ENCODE peak calls at places on chromosomes 4 and X, in seven cellular contexts. U is stomach, Z is tibial nerve, Y is ascending aorta, K is SJCRH30, L is right lobe of liver, O is spleen. Q is an unnamed sample. For H3K4me1, the result is how much of the 10 kb centered on the place peaks cover.

GRCh38 chrX:123803331-123803983 is 56.4 kb upstream of the XIAP start:
- DNase-seq in U (no peak), Z (peak), Y (no peak), K (peak), L (no peak), O (no peak), Q (peak)

GRCh38 chr4:110808371-110808878 is 185.5 kb upstream of the PITX2 start:
- DNase-seq in U (no peak), Z (no peak), Y (no peak), K (no peak), L (no peak), O (no peak), Q (no peak)

GRCh38 chrX:64334467-64334866 is 60.8 kb downstream of the MTMR8 start:
- DNase-seq in U (no peak), Z (no peak), Y (no peak), K (no peak), L (no peak), O (no peak), Q (peak)

GRCh38 chrX:27660878-27661277 is 70.7 kb downstream of the DCAF8L2 start:
- DNase-seq in U (no peak), Z (no peak), Y (no peak), K (no peak), L (no peak), O (no peak), Q (no peak)

GRCh38 chr4:1099270-1099669 is 14.1 kb downstream of the RNF212 start:
- DNase-seq in U (no peak), Z (no peak), Y (no peak), K (no peak), L (no peak), O (no peak), Q (no peak)

GRCh38 chr4:183200453-183200852 is 101.4 kb downstream of the WWC2 start:
- DNase-seq in U (peak), Z (no peak), Y (peak), K (no peak), L (no peak), O (no peak), Q (no peak)

GRCh38 chrX:13266641-13267420 is 53.0 kb downstream of the ATXN3L start:
- DNase-seq in U (no peak), Z (no peak), Y (no peak), K (no peak), L (no peak), O (no peak), Q (peak)

GRCh38 chrX:1784773-1785172 is 169.9 kb downstream of the ASMT start:
- DNase-seq in U (no peak), Z (no peak), Y (no peak), K (no peak), L (no peak), O (no peak), Q (no peak)

GRCh38 chrX:77749695-77750094 is 36.3 kb downstream of the ATRX start:
- DNase-seq in U (no peak), Z (no peak), Y (no peak), K (peak), L (no peak), O (no peak), Q (no peak)

GRCh38 chr4:127623755-127624087 is 9.0 kb upstream of the INTU start:
- DNase-seq in U (no peak), Z (no peak), Y (no peak), K (no peak), L (no peak), O (no peak), Q (no peak)

GRCh38 chrX:3522016-3522690 is 175.7 kb upstream of the MXRA5 start:
- DNase-seq in U (no peak), Z (no peak), Y (no peak), K (no peak), L (no peak), O (no peak), Q (no peak)

GRCh38 chrX:129590596-129590995 is 50.5 kb downstream of the OCRL start:
- DNase-seq in U (no peak), Z (no peak), Y (no peak), K (no peak), L (no peak), O (no peak), Q (no peak)

GRCh38 chr4:151356510-151356909 is 31.1 kb upstream of the SH3D19 start:
- DNase-seq in U (no peak), Z (no peak), Y (no peak), K (no peak), L (no peak), O (no peak), Q (no peak)

GRCh38 chrX:11791537-11791936 is 33.5 kb downstream of the MSL3 start:
- DNase-seq in U (no peak), Z (no peak), Y (no peak), K (no peak), L (no peak), O (no peak), Q (no peak)

GRCh38 chrX:104136241-104137019 is 20.4 kb downstream of the SLC25A53 start:
- DNase-seq in U (peak), Z (peak), Y (peak), K (peak), L (no peak), O (no peak), Q (peak)

GRCh38 chrX:153953342-153953830 is 8.9 kb upstream of the RENBP start:
- DNase-seq in U (peak), Z (peak), Y (peak), K (peak), L (peak), O (peak), Q (peak)
- H3K4me1 ChIP-seq in U (under half), Z (under half), Y (under half), K (under half), L (under half), O (under half), Q (under half)

GRCh38 chr4:101287332-101287731 is 60.0 kb downstream of the PPP3CA start:
- DNase-seq in U (no peak), Z (no peak), Y (no peak), K (no peak), L (no peak), O (no peak), Q (no peak)

GRCh38 chr4:101290651-101291050 is 56.7 kb downstream of the PPP3CA start:
- DNase-seq in U (no peak), Z (no peak), Y (no peak), K (no peak), L (no peak), O (no peak), Q (no peak)

GRCh38 chr4:101286663-101287062 is 60.7 kb downstream of the PPP3CA start:
- DNase-seq in U (no peak), Z (no peak), Y (no peak), K (peak), L (no peak), O (no peak), Q (no peak)

GRCh38 chr4:101285985-101286384 is 61.3 kb downstream of the PPP3CA start:
- DNase-seq in U (no peak), Z (no peak), Y (no peak), K (no peak), L (no peak), O (no peak), Q (no peak)

DNA sequence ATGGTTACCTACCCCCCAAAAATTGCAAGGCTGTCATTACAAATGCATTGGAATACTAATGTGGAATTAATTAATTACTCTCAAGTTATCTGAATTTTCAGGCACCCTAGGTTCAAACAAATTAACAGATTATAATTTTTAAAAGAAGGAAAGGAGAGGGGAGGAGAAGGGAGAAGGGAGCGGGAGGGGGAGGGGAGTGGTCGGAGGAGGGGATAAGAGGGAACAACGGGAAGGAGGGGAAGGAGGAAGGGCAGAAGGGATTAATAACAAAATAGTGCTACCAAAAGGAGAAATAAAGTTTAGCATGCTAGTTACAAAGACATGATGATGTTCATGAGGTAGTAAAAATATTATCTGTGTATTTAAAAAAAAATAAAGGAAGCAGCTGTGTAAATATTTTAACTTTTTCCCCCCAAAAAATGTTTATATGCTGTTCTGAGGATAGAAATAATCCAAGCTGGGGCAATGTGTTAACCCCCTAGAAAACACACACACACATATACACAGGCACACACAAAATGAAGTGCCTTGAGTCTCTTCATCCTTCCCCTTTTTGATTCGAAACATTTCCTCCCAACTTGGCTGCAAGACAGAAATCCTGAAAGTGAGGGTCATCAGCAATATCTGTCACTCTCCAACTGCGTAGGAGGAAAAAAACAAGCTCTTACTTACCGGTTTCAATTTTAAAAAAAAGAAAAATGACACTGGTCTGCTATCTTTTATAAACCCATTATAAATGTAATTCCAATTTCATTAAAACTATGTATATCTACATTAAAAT is 58.8 kb downstream of the PPP3CA start:
- DNase-seq in U (no peak), Z (no peak), Y (no peak), K (no peak), L (no peak), O (no peak), Q (no peak)
- H3K4me1 ChIP-seq in U (half or more), Z (half or more), Y (under half), K (under half), L (under half), O (under half), Q (under half)

GRCh38 chr4:87060957-87061356 is 126.1 kb downstream of the AFF1 start:
- DNase-seq in U (no peak), Z (no peak), Y (no peak), K (no peak), L (no peak), O (no peak), Q (no peak)
- H3K4me1 ChIP-seq in U (under half), Z (half or more), Y (under half), K (under half), L (under half), O (under half), Q (under half)

GRCh38 chr4:40559585-40560465 is 69.8 kb downstream of the RBM47 start:
- DNase-seq in U (no peak), Z (no peak), Y (no peak), K (no peak), L (no peak), O (no peak), Q (no peak)
- H3K4me1 ChIP-seq in U (under half), Z (under half), Y (under half), K (under half), L (under half), O (under half), Q (under half)

GRCh38 chr4:185520119-185520518 is 15.2 kb downstream of the PDLIM3 start:
- DNase-seq in U (no peak), Z (no peak), Y (peak), K (no peak), L (no peak), O (no peak), Q (no peak)

GRCh38 chr4:185522451-185522850 is 12.9 kb downstream of the PDLIM3 start:
- DNase-seq in U (no peak), Z (no peak), Y (no peak), K (no peak), L (no peak), O (no peak), Q (no peak)

GRCh38 chr4:185529413-185529812 is 5.9 kb downstream of the PDLIM3 start:
- DNase-seq in U (peak), Z (no peak), Y (no peak), K (no peak), L (no peak), O (no peak), Q (no peak)

GRCh38 chr4:185523862-185524261 is 11.4 kb downstream of the PDLIM3 start:
- DNase-seq in U (no peak), Z (no peak), Y (no peak), K (no peak), L (no peak), O (no peak), Q (no peak)

DNA sequence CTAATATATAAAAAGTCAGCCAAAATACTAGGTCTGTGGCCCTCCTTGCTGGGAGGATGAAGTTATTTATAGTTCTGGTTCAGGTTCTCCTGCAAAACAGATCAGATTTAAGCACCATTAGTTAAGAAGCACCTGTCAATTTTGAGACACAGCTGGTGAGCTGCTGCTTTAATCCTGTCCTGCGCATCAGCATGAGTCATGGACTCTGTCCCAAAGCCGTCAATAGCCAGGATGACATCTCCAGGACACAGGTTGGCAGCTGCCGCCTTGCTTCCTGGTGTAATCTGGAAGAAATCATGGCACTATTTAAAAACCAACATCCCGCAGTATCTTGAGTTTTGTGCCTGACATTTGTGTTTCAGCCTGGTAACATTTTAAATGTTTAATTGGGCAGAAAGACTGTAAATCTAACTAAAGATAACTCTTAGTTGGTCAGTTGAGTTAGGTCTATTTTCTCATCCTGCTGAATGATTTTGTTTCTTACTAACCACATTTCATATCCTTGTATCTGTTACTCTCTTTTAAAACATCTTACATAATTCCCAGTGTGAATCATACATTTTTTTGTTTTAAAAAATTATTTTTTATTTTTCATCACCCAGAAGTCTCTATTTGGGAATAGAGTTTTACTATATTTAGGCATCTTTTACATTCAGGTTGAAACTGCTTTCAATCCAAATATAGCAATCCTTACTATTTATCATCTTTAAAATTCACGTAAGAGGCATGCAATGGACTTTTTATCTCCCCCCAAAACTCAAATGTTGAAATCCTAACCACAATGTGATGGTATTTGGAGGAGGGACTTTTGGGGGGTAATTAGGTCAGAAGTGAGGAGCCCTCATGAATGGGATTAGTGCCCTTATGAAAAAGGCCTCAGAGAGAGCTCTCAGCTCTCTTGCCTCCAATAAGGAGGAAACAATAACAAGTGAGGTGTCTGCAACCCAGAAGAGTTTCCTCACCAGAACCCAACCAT is 10.1 kb downstream of the PDLIM3 start:
- DNase-seq in U (no peak), Z (no peak), Y (no peak), K (peak), L (no peak), O (no peak), Q (no peak)
- H3K4me1 ChIP-seq in U (under half), Z (under half), Y (under half), K (under half), L (under half), O (under half), Q (under half)

GRCh38 chrX:107448625-107449468 is 605 bp upstream of the FRMPD3 start:
- DNase-seq in U (no peak), Z (no peak), Y (no peak), K (no peak), L (no peak), O (no peak), Q (peak)
- H3K4me1 ChIP-seq in U (under half), Z (under half), Y (under half), K (under half), L (under half), O (under half), Q (under half)

GRCh38 chr4:89305712-89306437 is 1.7 kb downstream of the GPRIN3 start:
- DNase-seq in U (no peak), Z (no peak), Y (no peak), K (no peak), L (no peak), O (no peak), Q (no peak)
- H3K4me1 ChIP-seq in U (under half), Z (under half), Y (under half), K (under half), L (under half), O (under half), Q (under half)

DNA sequence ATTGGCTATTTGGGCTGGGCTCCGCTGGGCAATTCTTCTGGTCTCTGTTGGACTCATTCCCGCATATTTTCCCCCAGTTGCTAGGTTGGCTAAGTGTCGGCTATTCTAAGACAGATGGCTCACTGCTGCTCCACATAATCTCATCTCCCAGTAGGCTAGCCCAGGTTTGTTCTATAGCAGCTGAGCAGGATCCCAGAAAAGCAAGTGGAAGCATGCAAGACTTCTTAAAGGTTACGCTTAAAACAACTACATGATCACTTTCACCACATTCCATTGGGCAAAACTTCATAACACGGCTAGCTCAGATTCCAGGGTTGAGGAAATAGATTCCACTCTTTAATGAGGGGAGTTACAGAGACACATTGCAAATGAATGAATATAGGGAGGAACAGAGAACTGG is 12.9 kb upstream of the RAB33B start:
- DNase-seq in U (no peak), Z (no peak), Y (no peak), K (no peak), L (no peak), O (no peak), Q (no peak)
- H3K4me1 ChIP-seq in U (under half), Z (under half), Y (under half), K (under half), L (under half), O (under half), Q (under half)

GRCh38 chr4:152665691-152666410 is 13.9 kb downstream of the TMEM154 start:
- DNase-seq in U (no peak), Z (no peak), Y (no peak), K (no peak), L (no peak), O (no peak), Q (no peak)

GRCh38 chr4:152668338-152668964 is 11.3 kb downstream of the TMEM154 start:
- DNase-seq in U (no peak), Z (no peak), Y (no peak), K (no peak), L (no peak), O (no peak), Q (no peak)

GRCh38 chr4:152667781-152668180 is 12.0 kb downstream of the TMEM154 start:
- DNase-seq in U (no peak), Z (no peak), Y (no peak), K (no peak), L (no peak), O (no peak), Q (no peak)

GRCh38 chr4:152663203-152664066 is 16.4 kb downstream of the TMEM154 start:
- DNase-seq in U (no peak), Z (no peak), Y (no peak), K (no peak), L (no peak), O (no peak), Q (no peak)

GRCh38 chr4:152666946-152667345 is 12.9 kb downstream of the TMEM154 start:
- DNase-seq in U (no peak), Z (no peak), Y (no peak), K (no peak), L (no peak), O (no peak), Q (no peak)
- H3K4me1 ChIP-seq in U (under half), Z (under half), Y (under half), K (under half), L (under half), O (under half), Q (under half)

GRCh38 chrX:119672252-119672825 is 20.6 kb downstream of the SEPTIN6 start:
- DNase-seq in U (no peak), Z (no peak), Y (no peak), K (peak), L (no peak), O (peak), Q (no peak)

GRCh38 chrX:119682019-119682989 is 10.7 kb downstream of the SEPTIN6 start:
- DNase-seq in U (no peak), Z (no peak), Y (no peak), K (no peak), L (no peak), O (no peak), Q (no peak)

GRCh38 chrX:119677654-119677981 is 15.3 kb downstream of the SEPTIN6 start:
- DNase-seq in U (no peak), Z (no peak), Y (no peak), K (no peak), L (no peak), O (no peak), Q (no peak)

GRCh38 chrX:119673336-119673735 is 19.6 kb downstream of the SEPTIN6 start:
- DNase-seq in U (no peak), Z (no peak), Y (no peak), K (no peak), L (no peak), O (no peak), Q (no peak)

DNA sequence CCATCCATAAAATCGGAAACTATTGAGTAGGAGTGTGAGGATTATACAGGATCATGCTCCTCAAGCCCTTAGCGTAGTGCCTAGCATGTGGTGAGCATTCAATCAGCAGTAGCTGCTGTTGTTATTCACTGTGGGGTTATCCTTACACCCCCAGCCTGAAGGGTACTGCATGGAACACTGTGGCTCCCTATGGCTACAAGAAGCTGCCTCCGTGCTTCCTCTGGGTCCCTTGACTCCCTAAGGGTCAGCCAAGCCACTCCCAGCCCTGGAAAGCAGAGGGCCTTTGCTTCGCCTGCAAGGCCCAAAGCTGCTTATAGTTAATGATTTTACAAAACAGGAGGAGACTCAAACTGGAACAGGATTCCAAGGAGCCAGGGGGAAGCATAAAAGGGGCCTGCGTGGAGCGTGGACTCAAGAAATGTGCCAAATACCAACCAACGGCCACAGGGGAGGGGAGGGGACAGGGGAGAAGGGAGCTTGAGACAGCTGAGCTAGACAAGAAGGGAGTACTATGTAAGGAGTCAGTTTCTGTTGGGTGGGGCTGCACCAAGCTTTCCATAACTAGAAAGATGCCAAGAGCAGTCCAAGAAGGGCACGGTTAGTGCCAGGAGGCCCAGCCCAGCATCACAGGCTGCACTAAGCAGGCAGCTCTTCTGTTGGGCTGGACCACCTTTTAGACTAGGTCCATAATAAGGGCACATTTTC is 15.9 kb downstream of the SEPTIN6 start:
- DNase-seq in U (no peak), Z (no peak), Y (no peak), K (no peak), L (no peak), O (no peak), Q (no peak)
- H3K4me1 ChIP-seq in U (under half), Z (under half), Y (under half), K (under half), L (under half), O (under half), Q (under half)

Q was measured in neuronal stem cell.